ENCODE peak calls at places on chromosomes 16 and 17, in four cellular contexts. One of them, this sample, is unnamed.

GRCh38 chr16:25034916-25035315 is 19.7 kb upstream of the ARHGAP17 start:
- DNase-seq in H9: no peak
- DNase-seq in CD4-positive, alpha-beta T cell: no peak
- DNase-seq in A549: no peak
- DNase-seq in this sample: no peak

GRCh38 chr16:57469046-57469445 is 6.6 kb downstream of the POLR2C start:
- DNase-seq in H9: peak; percentile 7
- DNase-seq in CD4-positive, alpha-beta T cell: no peak
- DNase-seq in A549: no peak
- DNase-seq in this sample: no peak

GRCh38 chr17:50511058-50511457 is 2.8 kb downstream of the MYCBPAP start:
- DNase-seq in H9: no peak
- DNase-seq in CD4-positive, alpha-beta T cell: peak; percentile 19
- DNase-seq in A549: no peak
- DNase-seq in this sample: peak; percentile 96

GRCh38 chr16:15996432-15997109 is 47.2 kb downstream of the ABCC1 start:
- DNase-seq in H9: no peak
- DNase-seq in CD4-positive, alpha-beta T cell: no peak
- DNase-seq in A549: peak; percentile 94
- DNase-seq in this sample: no peak

GRCh38 chr16:55871411-55872038 is 3.6 kb downstream of the CES5A start:
- DNase-seq in H9: no peak
- DNase-seq in CD4-positive, alpha-beta T cell: no peak
- DNase-seq in A549: no peak
- DNase-seq in this sample: no peak

GRCh38 chr16:11319529-11320146 is 25.6 kb upstream of the RMI2 start:
- DNase-seq in H9: no peak
- DNase-seq in CD4-positive, alpha-beta T cell: no peak
- DNase-seq in A549: no peak
- DNase-seq in this sample: no peak

GRCh38 chr17:45410144-45411091 is 22.3 kb downstream of the ARHGAP27 start:
- DNase-seq in H9: no peak
- DNase-seq in CD4-positive, alpha-beta T cell: peak; percentile 44
- DNase-seq in A549: no peak
- DNase-seq in this sample: peak; percentile 61

GRCh38 chr16:81424761-81425160 is 19.8 kb upstream of the CMIP start:
- DNase-seq in H9: no peak
- DNase-seq in CD4-positive, alpha-beta T cell: no peak
- DNase-seq in A549: peak; percentile 65
- DNase-seq in this sample: no peak

GRCh38 chr16:51392651-51393187 is 241.6 kb upstream of the SALL1 start:
- DNase-seq in H9: peak; percentile 32
- DNase-seq in CD4-positive, alpha-beta T cell: no peak
- DNase-seq in A549: no peak
- DNase-seq in this sample: no peak

GRCh38 chr17:60079401-60079861 is 710 bp upstream of the HEATR6 start:
- DNase-seq in H9: no peak
- DNase-seq in CD4-positive, alpha-beta T cell: no peak
- DNase-seq in A549: peak; percentile 57
- DNase-seq in this sample: no peak

GRCh38 chr16:84065536-84066132 is 23.0 kb upstream of the SLC38A8 start:
- DNase-seq in H9: peak; percentile 54
- DNase-seq in CD4-positive, alpha-beta T cell: no peak
- DNase-seq in A549: peak; percentile 62
- DNase-seq in this sample: no peak

GRCh38 chr17:261640-262039 is 80.2 kb upstream of the DOC2B start:
- DNase-seq in H9: no peak
- DNase-seq in CD4-positive, alpha-beta T cell: no peak
- DNase-seq in A549: no peak
- DNase-seq in this sample: no peak

GRCh38 chr17:259341-259976 is 78.0 kb upstream of the DOC2B start:
- DNase-seq in H9: no peak
- DNase-seq in CD4-positive, alpha-beta T cell: no peak
- DNase-seq in A549: no peak
- DNase-seq in this sample: no peak

GRCh38 chr17:260944-261343 is 79.5 kb upstream of the DOC2B start:
- DNase-seq in H9: no peak
- DNase-seq in CD4-positive, alpha-beta T cell: no peak
- DNase-seq in A549: no peak
- DNase-seq in this sample: no peak

GRCh38 chr17:258906-259305 is 77.5 kb upstream of the DOC2B start:
- DNase-seq in H9: no peak
- DNase-seq in CD4-positive, alpha-beta T cell: no peak
- DNase-seq in A549: no peak
- DNase-seq in this sample: no peak

DNA sequence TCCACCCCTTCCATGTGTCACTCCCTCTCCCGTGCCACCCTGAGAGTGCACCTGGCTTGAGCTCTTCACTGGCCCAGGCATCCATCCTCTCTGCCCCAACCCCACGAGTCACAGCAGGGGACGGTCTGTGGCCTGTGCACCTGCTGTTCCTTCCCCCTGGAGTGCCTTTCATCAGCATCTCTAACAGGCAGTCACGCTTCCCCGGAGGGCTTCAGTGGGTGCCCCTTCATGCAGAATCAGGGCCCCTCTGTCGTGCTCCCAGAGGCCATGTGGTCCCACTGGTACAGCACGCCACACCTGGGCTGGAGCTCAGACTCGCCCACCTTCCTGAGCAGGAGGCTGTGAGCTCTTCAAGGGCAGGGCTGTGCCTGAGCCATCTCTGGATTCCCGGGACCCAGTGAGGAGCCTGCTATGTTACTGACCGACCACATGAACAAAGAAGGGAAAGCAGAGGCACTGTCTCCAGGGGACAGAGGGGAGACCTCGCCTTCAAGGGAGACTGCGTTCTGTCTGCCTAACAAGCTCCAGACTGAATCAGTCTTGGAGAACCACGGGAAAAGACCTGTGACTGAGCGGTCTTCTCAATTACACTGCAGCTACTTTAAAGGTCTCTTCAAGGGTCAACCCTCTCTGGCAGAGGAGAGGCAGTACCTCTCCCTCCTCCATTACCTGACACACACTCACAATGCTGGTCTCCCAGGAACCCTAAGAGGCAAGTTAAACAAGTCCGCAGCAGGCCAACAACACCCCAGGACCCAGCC is 78.8 kb upstream of the DOC2B start:
- DNase-seq in H9: peak; percentile 80
- DNase-seq in CD4-positive, alpha-beta T cell: no peak
- DNase-seq in A549: no peak
- DNase-seq in this sample: no peak
- H3K27ac ChIP-seq in H9: no peak overlapping the region
- H3K27ac ChIP-seq in CD4-positive, alpha-beta T cell: no peak overlapping the region
- H3K27ac ChIP-seq in A549: no peak overlapping the region
- H3K27ac ChIP-seq in this sample: no peak overlapping the region

GRCh38 chr17:48575673-48576478 is 2.3 kb downstream of the HOXB4 start:
- DNase-seq in H9: no peak
- DNase-seq in CD4-positive, alpha-beta T cell: no peak
- DNase-seq in A549: no peak
- DNase-seq in this sample: no peak
- H3K27ac ChIP-seq in H9: no peak overlapping the region
- H3K27ac ChIP-seq in CD4-positive, alpha-beta T cell: no peak overlapping the region
- H3K27ac ChIP-seq in A549: no peak overlapping the region
- H3K27ac ChIP-seq in this sample: no peak overlapping the region

GRCh38 chr17:47287068-47287467 is 33.4 kb downstream of the ITGB3 start:
- DNase-seq in H9: no peak
- DNase-seq in CD4-positive, alpha-beta T cell: no peak
- DNase-seq in A549: no peak
- DNase-seq in this sample: no peak
- H3K27ac ChIP-seq in H9: no peak overlapping the region
- H3K27ac ChIP-seq in CD4-positive, alpha-beta T cell: no peak overlapping the region
- H3K27ac ChIP-seq in A549: no peak overlapping the region
- H3K27ac ChIP-seq in this sample: no peak overlapping the region

GRCh38 chr17:83160443-83161297 is 81.3 kb downstream of the METRNL start:
- DNase-seq in H9: no peak
- DNase-seq in CD4-positive, alpha-beta T cell: no peak
- DNase-seq in A549: no peak
- DNase-seq in this sample: no peak
- H3K27ac ChIP-seq in H9: no peak overlapping the region
- H3K27ac ChIP-seq in CD4-positive, alpha-beta T cell: no peak overlapping the region
- H3K27ac ChIP-seq in A549: no peak overlapping the region
- H3K27ac ChIP-seq in this sample: no peak overlapping the region

GRCh38 chr17:15919466-15919865 is 25.5 kb upstream of the ADORA2B start:
- DNase-seq in H9: no peak
- DNase-seq in CD4-positive, alpha-beta T cell: no peak
- DNase-seq in A549: no peak
- DNase-seq in this sample: no peak

GRCh38 chr17:15918261-15918660 is 26.7 kb upstream of the ADORA2B start:
- DNase-seq in H9: no peak
- DNase-seq in CD4-positive, alpha-beta T cell: no peak
- DNase-seq in A549: no peak
- DNase-seq in this sample: no peak

GRCh38 chr17:15917021-15917438 is 27.9 kb upstream of the ADORA2B start:
- DNase-seq in H9: no peak
- DNase-seq in CD4-positive, alpha-beta T cell: no peak
- DNase-seq in A549: no peak
- DNase-seq in this sample: no peak

GRCh38 chr17:15917439-15918027 is 27.4 kb upstream of the ADORA2B start:
- DNase-seq in H9: peak; percentile 72
- DNase-seq in CD4-positive, alpha-beta T cell: no peak
- DNase-seq in A549: no peak
- DNase-seq in this sample: no peak

GRCh38 chr17:15918661-15919259 is 26.2 kb upstream of the ADORA2B start:
- DNase-seq in H9: no peak
- DNase-seq in CD4-positive, alpha-beta T cell: no peak
- DNase-seq in A549: peak; percentile 40
- DNase-seq in this sample: no peak
- H3K27ac ChIP-seq in H9: no peak overlapping the region
- H3K27ac ChIP-seq in CD4-positive, alpha-beta T cell: no peak overlapping the region
- H3K27ac ChIP-seq in A549: peak overlapping the region; percentile 79
- H3K27ac ChIP-seq in this sample: no peak overlapping the region

DNA sequence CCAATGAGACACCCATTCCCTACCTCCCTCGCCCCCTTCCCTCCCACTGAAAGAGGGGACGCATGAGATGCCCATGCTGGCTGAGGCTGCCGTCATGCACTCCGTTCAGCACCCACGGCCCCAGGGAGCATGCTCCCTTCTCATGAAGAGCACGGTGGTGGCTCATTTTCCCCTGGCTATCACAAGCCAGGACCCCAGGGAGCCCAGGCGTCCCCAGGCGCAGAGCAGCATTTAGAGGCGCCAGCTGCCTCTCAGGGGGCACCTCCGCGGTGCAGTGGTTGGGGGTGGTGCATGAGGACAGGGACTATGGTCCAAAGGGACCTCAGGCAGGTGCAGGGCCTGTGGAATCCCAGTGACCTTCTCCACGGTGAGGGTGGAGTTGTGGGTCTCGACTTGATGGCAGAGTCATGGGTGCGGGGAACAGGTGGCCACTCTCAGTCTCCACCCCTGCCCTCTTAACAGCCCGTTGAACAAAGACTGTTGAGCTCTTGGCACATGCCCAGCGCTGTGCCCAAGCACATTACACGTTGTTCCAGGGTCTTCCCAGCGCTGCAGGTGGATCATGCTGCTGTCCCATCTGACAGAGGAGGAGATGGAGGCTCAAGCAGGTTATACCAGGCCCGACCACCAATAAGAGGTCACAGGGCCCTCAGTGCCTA is 13.6 kb downstream of the KIF19 start:
- DNase-seq in H9: no peak
- DNase-seq in CD4-positive, alpha-beta T cell: no peak
- DNase-seq in A549: no peak
- DNase-seq in this sample: no peak
- H3K27ac ChIP-seq in H9: no peak overlapping the region
- H3K27ac ChIP-seq in CD4-positive, alpha-beta T cell: no peak overlapping the region
- H3K27ac ChIP-seq in A549: no peak overlapping the region
- H3K27ac ChIP-seq in this sample: no peak overlapping the region

DNA sequence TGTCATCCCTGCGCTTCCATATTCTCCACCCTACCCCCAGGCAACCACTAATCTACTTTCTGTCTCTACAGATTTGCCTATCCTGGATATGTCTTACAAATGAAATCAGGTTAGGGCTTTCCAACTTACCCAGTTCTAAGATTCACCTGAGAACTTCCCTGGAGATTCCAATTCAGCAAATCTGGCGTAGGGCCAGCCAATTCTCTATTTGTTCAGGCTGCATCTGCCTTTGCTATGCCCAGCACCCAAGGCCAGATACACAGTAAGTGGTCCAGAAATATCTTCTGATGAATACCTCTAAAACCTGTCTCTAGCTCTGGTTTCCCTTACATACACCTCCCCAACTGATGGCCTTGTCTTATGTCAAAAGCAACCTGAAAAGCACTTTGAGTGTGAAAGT is 10.4 kb upstream of the CTCF start:
- DNase-seq in H9: no peak
- DNase-seq in CD4-positive, alpha-beta T cell: no peak
- DNase-seq in A549: no peak
- DNase-seq in this sample: no peak
- H3K27ac ChIP-seq in H9: no peak overlapping the region
- H3K27ac ChIP-seq in CD4-positive, alpha-beta T cell: peak overlapping the region; percentile 10
- H3K27ac ChIP-seq in A549: no peak overlapping the region
- H3K27ac ChIP-seq in this sample: peak overlapping the region; percentile 42

DNA sequence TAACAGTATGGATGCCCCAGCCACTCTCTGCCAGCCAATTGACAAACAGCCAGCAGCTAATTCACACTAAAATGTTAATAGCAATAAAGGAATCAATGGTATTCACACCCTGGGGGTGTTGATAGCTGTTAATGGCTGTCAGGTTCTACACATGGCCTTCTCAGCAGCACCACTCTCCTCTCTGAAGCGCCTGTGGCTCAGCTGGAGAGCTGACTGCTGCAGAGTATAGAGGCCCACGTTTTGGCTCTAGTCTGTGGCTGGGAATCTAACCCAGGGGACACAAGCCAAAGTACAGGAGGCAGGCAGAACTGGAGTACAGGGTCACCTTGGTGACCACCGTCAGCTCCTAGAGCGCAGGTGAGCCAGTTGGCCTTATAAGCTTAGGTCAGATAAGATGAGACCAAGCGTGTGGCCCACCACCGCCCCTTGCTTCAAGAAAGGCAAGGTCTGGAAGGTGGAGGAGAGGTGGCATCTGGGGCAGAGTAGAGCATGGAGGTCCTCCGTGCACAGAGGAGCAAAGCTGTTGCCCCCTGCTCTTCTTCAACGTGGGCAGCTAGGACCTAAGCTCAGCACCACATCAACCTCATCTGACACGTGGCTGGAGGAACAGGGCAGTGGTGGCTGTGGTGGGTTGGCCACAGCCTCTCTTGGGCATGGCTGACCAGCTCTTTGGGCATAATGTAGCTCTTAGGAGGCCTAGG is 25.4 kb downstream of the CCR7 start:
- DNase-seq in H9: no peak
- DNase-seq in CD4-positive, alpha-beta T cell: no peak
- DNase-seq in A549: no peak
- DNase-seq in this sample: no peak
- H3K27ac ChIP-seq in H9: no peak overlapping the region
- H3K27ac ChIP-seq in CD4-positive, alpha-beta T cell: peak overlapping the region; percentile 79
- H3K27ac ChIP-seq in A549: peak overlapping the region; percentile 95
- H3K27ac ChIP-seq in this sample: no peak overlapping the region